ENCODE peak calls at places on chromosomes 12 and 14, in six cellular contexts. A is retina, R is WERI-Rb-1, W is A549, E is mesothelial cell of epicardium, O is fibroblast of villous mesenchyme. N is an unnamed sample.

GRCh38 chr14:65277580-65278270 is 134.8 kb upstream of the FUT8 start:
- DNase-seq in A (no peak), R (peak; percentile 26), W (no peak), E (no peak), O (no peak), N (no peak)

GRCh38 chr12:121611306-121611705 is 15.0 kb upstream of the ORAI1 start:
- DNase-seq in A (no peak), R (peak; percentile 41), W (no peak), E (no peak), O (no peak), N (no peak)

GRCh38 chr12:115232455-115233156 is 548.6 kb upstream of the TBX3 start:
- DNase-seq in A (no peak), R (no peak), W (no peak), E (no peak), O (peak; percentile 64), N (no peak)

GRCh38 chr14:99728231-99728920 is 44.3 kb downstream of the CYP46A1 start:
- DNase-seq in A (peak; percentile 0), R (peak; percentile 7), W (no peak), E (no peak), O (no peak), N (no peak)

GRCh38 chr14:88346048-88346639 is 23.1 kb upstream of the KCNK10 start:
- DNase-seq in A (no peak), R (no peak), W (peak; percentile 18), E (no peak), O (peak; percentile 20), N (no peak)

GRCh38 chr12:113955109-113955970 is 10.8 kb downstream of the RBM19 start:
- DNase-seq in A (no peak), R (peak; percentile 58), W (peak; percentile 70), E (no peak), O (peak; percentile 2), N (no peak)

GRCh38 chr12:96140110-96140509 is 54.1 kb upstream of the ELK3 start:
- DNase-seq in A (no peak), R (no peak), W (no peak), E (no peak), O (peak; percentile 34), N (peak; percentile 19)

GRCh38 chr14:72708708-72709475 is 185.0 kb downstream of the DPF3 start:
- DNase-seq in A (no peak), R (no peak), W (no peak), E (no peak), O (no peak), N (no peak)

GRCh38 chr14:52917732-52918131 is 33.1 kb downstream of the FERMT2 start:
- DNase-seq in A (no peak), R (no peak), W (no peak), E (no peak), O (peak; percentile 37), N (no peak)

GRCh38 chr14:104735830-104736642 is 12.0 kb downstream of the ADSS1 start:
- DNase-seq in A (peak; percentile 27), R (no peak), W (no peak), E (no peak), O (peak; percentile 89), N (no peak)